ENCODE peak calls at places on chromosomes 1 and 21, in five cellular contexts. I is activated T-helper 9 cell treated with anti-CD3 and anti-CD28 coated beads, Interleukin-2, amount 50 U/mL, for 16 hours; A is iPS-NIHi11; T is DMS153; M is stimulated activated CD8-positive, alpha-beta memory T cell treated with anti-CD3 and anti-CD28 coated beads, Interleukin-15, amount 100 ng/mL, for 1 hour. U is an unnamed sample.

GRCh38 chr1:184684285-184685077 is 70.2 kb downstream of the EDEM3 start:
- DNase-seq in I (no peak), A (no peak), T (peak), M (no peak), U (no peak)

GRCh38 chr1:198416276-198416675 is 124.2 kb downstream of the ATP6V1G3 start:
- DNase-seq in I (no peak), A (no peak), T (no peak), M (no peak), U (no peak)

GRCh38 chr1:174265273-174265672 is 106.0 kb downstream of the RABGAP1L start:
- DNase-seq in I (no peak), A (no peak), T (no peak), M (no peak), U (no peak)

GRCh38 chr1:2547210-2548067 is 8.7 kb upstream of the TNFRSF14 start:
- DNase-seq in I (no peak), A (no peak), T (peak), M (no peak), U (no peak)

GRCh38 chr1:46072975-46073374 is 59.5 kb downstream of the PIK3R3 start:
- DNase-seq in I (no peak), A (no peak), T (no peak), M (no peak), U (no peak)

GRCh38 chr21:31786164-31786920 is 54.4 kb upstream of the SCAF4 start:
- DNase-seq in I (no peak), A (no peak), T (no peak), M (no peak), U (no peak)

GRCh38 chr1:247336390-247336789 is 4.7 kb upstream of the ZNF496 start:
- DNase-seq in I (no peak), A (no peak), T (peak), M (no peak), U (no peak)

GRCh38 chr1:26411624-26412074 is 1.0 kb downstream of the LIN28A start:
- DNase-seq in I (no peak), A (no peak), T (no peak), M (no peak), U (no peak)

GRCh38 chr21:21396424-21396823 is 398.2 kb downstream of the NCAM2 start:
- DNase-seq in I (no peak), A (no peak), T (no peak), M (no peak), U (no peak)

GRCh38 chr1:157202331-157202730 is 64.1 kb upstream of the ETV3 start:
- DNase-seq in I (no peak), A (no peak), T (no peak), M (no peak), U (no peak)

GRCh38 chr1:112524251-112524650 is 15.5 kb downstream of the WNT2B start:
- DNase-seq in I (no peak), A (peak), T (no peak), M (no peak), U (no peak)